ENCODE peak calls at places on chromosomes 11 and 22, in six cellular contexts. J is choroid plexus epithelial cell, I is endodermal cell, U is neural crest cell, T is HTR-8/SVneo, W is lower lobe of right lung. V is an unnamed sample.

GRCh38 chr11:60923326-60923725 is 934 bp upstream of the TMEM132A start:
- DNase-seq in I (no peak), W (no peak), J (no peak), T (no peak), U (no peak), V (no peak)

GRCh38 chr11:11537372-11537771 is 84.4 kb downstream of the GALNT18 start:
- DNase-seq in U (no peak), W (no peak), I (no peak), J (no peak), T (no peak), V (no peak)

GRCh38 chr11:71432761-71433647 is 15.2 kb downstream of the DHCR7 start:
- DNase-seq in W (no peak), T (no peak), I (peak), J (no peak), U (no peak), V (no peak)

GRCh38 chr11:17013548-17014320 is 480 bp downstream of the PLEKHA7 start:
- DNase-seq in W (peak), U (peak), I (peak), T (no peak), J (no peak), V (peak)

GRCh38 chr11:11977206-11977938 is 31.1 kb downstream of the DKK3 start:
- DNase-seq in T (peak), I (peak), U (no peak), W (no peak), J (peak), V (peak)

GRCh38 chr11:110299006-110299785 is 2.8 kb upstream of the RDX start:
- DNase-seq in I (peak), U (no peak), W (no peak), J (no peak), T (no peak), V (no peak)

GRCh38 chr11:69708731-69709401 is 5.0 kb upstream of the FGF19 start:
- DNase-seq in W (no peak), J (no peak), U (no peak), I (peak), T (no peak), V (no peak)

GRCh38 chr22:19605508-19606331 is 81.5 kb upstream of the CLDN5 start:
- DNase-seq in I (no peak), W (no peak), U (no peak), T (no peak), J (no peak), V (no peak)

GRCh38 chr22:20024225-20025087 is 3.5 kb downstream of the TANGO2 start:
- DNase-seq in I (no peak), J (no peak), T (no peak), U (no peak), W (no peak), V (no peak)

GRCh38 chr11:8006349-8006977 is 19.3 kb downstream of the EIF3F start:
- DNase-seq in T (peak), W (no peak), I (peak), U (peak), J (peak), V (peak)

GRCh38 chr11:5380740-5381342 is 2.8 kb upstream of the OR51M1 start:
- DNase-seq in U (peak), J (peak), T (peak), I (peak), W (no peak), V (peak)

GRCh38 chr11:20089796-20090653 is 70.2 kb downstream of the DBX1 start:
- DNase-seq in J (peak), W (no peak), I (peak), T (no peak), U (no peak), V (peak)

GRCh38 chr11:62602141-62603071 is 741 bp upstream of the MTA2 start:
- DNase-seq in J (peak), W (peak), I (peak), U (peak), T (no peak), V (peak)

GRCh38 chr11:108538022-108538424 is 39.8 kb upstream of the POGLUT3 start:
- DNase-seq in J (no peak), W (peak), T (no peak), I (no peak), U (no peak), V (no peak)